ENCODE peak calls at places on chromosomes 12 and 14, in four cellular contexts. K is activated CD4-positive, alpha-beta T cell treated with anti-CD3 and anti-CD28 coated beads, Interleukin-2, amount 50 U/mL, for 1 hour; T is stomach; X is GOT3. B is an unnamed sample.

GRCh38 chr12:111330800-111331752 is 37.8 kb downstream of the PHETA1 start:
- DNase-seq in K (no peak), T (no peak), X (no peak), B (no peak)

GRCh38 chr12:48826209-48826855 is 8.0 kb downstream of the CACNB3 start:
- DNase-seq in K (no peak), T (no peak), X (no peak), B (no peak)

GRCh38 chr14:49044981-49045380 is 541.2 kb downstream of the RPS29 start:
- DNase-seq in K (no peak), T (no peak), X (no peak), B (no peak)

GRCh38 chr12:110282956-110283817 is 2.1 kb downstream of the ATP2A2 start:
- DNase-seq in K (no peak), T (no peak), X (no peak), B (no peak)

GRCh38 chr14:90624732-90625444 is 191.3 kb downstream of the TTC7B start:
- DNase-seq in K (no peak), T (no peak), X (no peak), B (no peak)

GRCh38 chr12:124005736-124006581 is 32.9 kb downstream of the ZNF664 start:
- DNase-seq in K (no peak), T (no peak), X (no peak), B (no peak)

GRCh38 chr12:40271981-40272664 is 47.3 kb downstream of the LRRK2 start:
- DNase-seq in K (no peak), T (no peak), X (no peak), B (no peak)

GRCh38 chr12:114744285-114744684 is 60.3 kb upstream of the TBX3 start:
- DNase-seq in K (no peak), T (no peak), X (no peak), B (no peak)

GRCh38 chr14:61347771-61348443 is 26.5 kb downstream of the PRKCH start:
- DNase-seq in K (peak), T (no peak), X (no peak), B (no peak)

GRCh38 chr12:70255311-70255710 is 12.1 kb downstream of the CNOT2 start:
- DNase-seq in K (no peak), T (no peak), X (no peak), B (no peak)

GRCh38 chr12:68106160-68106559 is 53.4 kb downstream of the IFNG start:
- DNase-seq in K (no peak), T (no peak), X (no peak), B (no peak)

B was measured in thoracic aorta.